ENCODE peak calls at places on chromosomes 12 and 14, in eight cellular contexts. E, Y, O, S, B, G, U and I are unnamed samples.

GRCh38 chr12:75478395-75478794 is 2.2 kb upstream of the GLIPR1 start:
- DNase-seq in B (no peak), U (no peak), Y (no peak), E (no peak), O (no peak), S (peak), G (peak), I (no peak)

GRCh38 chr12:81209001-81209400 is 131.1 kb downstream of the ACSS3 start:
- DNase-seq in Y (no peak), B (no peak), S (peak), E (no peak), G (peak), U (no peak), O (no peak), I (no peak)

GRCh38 chr14:99755068-99755405 is 38.2 kb upstream of the EML1 start:
- DNase-seq in O (no peak), Y (no peak), S (no peak), G (no peak), U (peak), B (no peak), E (no peak), I (peak)

GRCh38 chr14:77903233-77903632 is 103.3 kb downstream of the ADCK1 start:
- DNase-seq in U (no peak), G (peak), S (no peak), Y (no peak), E (no peak), B (no peak), O (no peak), I (no peak)

GRCh38 chr14:100524933-100525243 is 62.3 kb downstream of the BEGAIN start:
- DNase-seq in G (peak), U (no peak), Y (no peak), O (no peak), B (peak), S (no peak), E (peak), I (peak)

GRCh38 chr14:55705651-55706340 is 125.8 kb downstream of the KTN1 start:
- DNase-seq in U (peak), O (no peak), E (peak), G (peak), Y (peak), S (no peak), B (peak), I (peak)

GRCh38 chr12:2372735-2373134 is 319.9 kb downstream of the CACNA1C start:
- DNase-seq in E (no peak), G (peak), S (no peak), O (peak), Y (no peak), U (no peak), B (no peak), I (no peak)

GRCh38 chr12:57793920-57794319 is 11.3 kb downstream of the TSFM start:
- DNase-seq in S (peak), O (no peak), U (peak), Y (no peak), B (no peak), E (no peak), G (peak), I (no peak)

GRCh38 chr12:60035835-60036234 is 440.0 kb downstream of the SLC16A7 start:
- DNase-seq in B (no peak), O (no peak), Y (no peak), E (no peak), S (no peak), U (peak), G (peak), I (no peak)

GRCh38 chr12:109157986-109158385 is 41.6 kb downstream of the ACACB start:
- DNase-seq in G (no peak), U (no peak), B (no peak), O (no peak), E (no peak), Y (no peak), S (no peak), I (no peak)

GRCh38 chr14:21941885-21942284 is 268.3 kb upstream of the OR4E1 start:
- DNase-seq in B (no peak), G (no peak), E (no peak), O (no peak), U (no peak), S (no peak), Y (no peak), I (no peak)

GRCh38 chr14:21940887-21941855 is 267.6 kb upstream of the OR4E1 start:
- DNase-seq in B (no peak), G (no peak), U (peak), O (no peak), Y (no peak), S (peak), E (peak), I (peak)
- TF ChIP-seq CTCF in B (no peak), G (peak), U (peak), O (peak), Y (peak), S (peak), E (peak), I (peak)

GRCh38 chr12:55704824-55705780 is 2.6 kb downstream of the ITGA7 start:
- DNase-seq in U (no peak), G (no peak), S (no peak), B (no peak), O (peak), Y (no peak), E (no peak), I (no peak)

GRCh38 chr12:55706840-55707671 is 648 bp downstream of the ITGA7 start:
- DNase-seq in B (no peak), U (no peak), S (no peak), G (no peak), E (peak), Y (no peak), O (no peak), I (no peak)

GRCh38 chr12:55705802-55706402 is 1.8 kb downstream of the ITGA7 start:
- DNase-seq in B (no peak), S (no peak), O (no peak), U (no peak), Y (no peak), G (no peak), E (no peak), I (no peak)

GRCh38 chr12:55708695-55709233 is 1.1 kb upstream of the ITGA7 start:
- DNase-seq in O (peak), Y (no peak), E (no peak), U (no peak), G (no peak), S (no peak), B (no peak), I (peak)

GRCh38 chr12:55707841-55708694 is at the start of gene ITGA7:
- DNase-seq in Y (no peak), E (peak), G (peak), S (no peak), O (peak), U (peak), B (peak), I (peak)
- H3K27ac ChIP-seq in Y (peak), E (no peak), G (peak), S (peak), O (peak), U (no peak), B (no peak), I (no peak)

DNA sequence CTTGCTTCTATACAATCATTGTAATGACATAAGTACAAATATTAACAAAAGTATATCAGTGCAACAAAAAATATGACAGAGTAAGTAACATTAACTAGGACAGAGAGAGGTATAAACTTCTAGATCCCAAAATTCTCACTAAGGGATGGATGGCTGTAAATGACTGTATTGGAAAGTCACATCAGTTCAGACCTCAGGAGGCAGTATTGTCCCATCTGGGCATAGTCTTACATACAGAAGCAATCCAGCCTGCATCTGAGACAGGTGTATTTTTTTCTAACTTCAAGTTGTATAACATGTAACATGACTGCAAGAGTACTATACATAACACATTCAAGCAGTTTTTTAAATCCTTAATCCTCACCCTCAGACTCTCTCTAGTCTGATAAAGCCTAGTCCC is 99.0 kb downstream of the GARIN6 start:
- DNase-seq in O (no peak), G (no peak), E (no peak), U (peak), S (no peak), Y (no peak), B (no peak), I (no peak)
- TF ChIP-seq CTCF in O (no peak), G (no peak), E (no peak), U (peak), S (no peak), Y (no peak), B (no peak), I (no peak)

GRCh38 chr12:96101806-96102205 is 66.4 kb upstream of the LTA4H start:
- DNase-seq in O (no peak), S (no peak), B (no peak), E (no peak), U (no peak), Y (no peak), G (no peak), I (no peak)
- H3K27ac ChIP-seq in O (peak), S (no peak), B (no peak), E (no peak), U (no peak), Y (no peak), G (no peak), I (no peak)

GRCh38 chr14:45939572-45939971 is 686.6 kb upstream of the MIS18BP1 start:
- DNase-seq in O (no peak), E (no peak), G (no peak), S (no peak), Y (no peak), B (no peak), U (no peak), I (no peak)
- TF ChIP-seq CTCF in O (no peak), E (no peak), G (no peak), S (no peak), Y (no peak), B (no peak), U (no peak), I (no peak)

DNA sequence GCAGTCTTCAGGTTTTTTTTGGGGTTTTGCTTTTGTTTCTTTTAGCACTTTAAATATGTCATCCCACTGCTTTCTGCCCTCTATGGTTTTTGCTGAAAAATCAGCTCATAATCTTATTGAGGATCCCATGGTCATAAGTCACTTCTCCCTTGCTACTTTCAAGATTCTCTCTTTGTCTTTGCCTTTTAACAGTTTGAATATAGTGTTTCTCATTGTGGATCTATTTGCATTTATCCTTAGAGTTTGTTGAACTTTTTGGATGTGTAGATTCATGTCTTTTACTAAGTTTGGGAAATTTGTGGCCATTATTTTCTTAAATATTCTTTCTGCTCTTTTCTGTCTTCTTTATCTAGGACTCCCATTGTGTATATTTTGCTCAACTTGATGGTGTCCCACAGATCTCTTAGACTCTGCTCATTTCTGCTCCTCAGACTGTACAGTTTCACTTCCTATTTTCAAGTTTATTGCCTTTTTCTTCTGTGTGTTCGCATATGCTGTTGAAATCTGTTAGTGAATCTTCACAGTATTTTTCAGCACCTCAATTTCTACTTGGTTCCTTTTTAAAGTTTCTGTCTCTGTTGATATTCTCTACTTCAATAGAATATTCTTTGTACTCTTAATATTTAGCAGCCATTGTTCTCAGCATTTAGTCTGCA is 70.8 kb downstream of the WNK1 start:
- DNase-seq in Y (no peak), S (no peak), U (no peak), G (no peak), E (no peak), B (no peak), O (no peak), I (no peak)
- H3K27ac ChIP-seq in Y (no peak), S (no peak), U (no peak), G (no peak), E (no peak), B (no peak), O (no peak), I (peak)

DNA sequence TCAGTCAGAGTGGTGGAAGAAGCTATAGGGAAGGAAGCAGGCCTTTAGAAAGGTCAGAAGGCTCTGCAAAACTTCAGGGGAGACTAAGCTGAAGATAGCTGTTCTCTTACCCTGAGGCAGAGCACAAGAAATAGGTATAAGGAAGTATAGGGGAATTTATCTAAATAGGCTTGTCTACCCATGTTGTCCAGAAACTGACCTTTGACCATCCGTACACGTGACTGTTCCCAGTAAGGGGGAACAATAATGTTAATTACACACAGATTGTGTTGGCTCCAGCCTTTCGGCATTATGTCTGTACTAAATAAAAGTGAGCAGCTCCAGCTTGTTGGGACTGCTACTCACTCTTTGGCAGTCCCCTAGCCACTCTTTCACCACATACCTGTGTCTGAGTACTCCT is 59.0 kb downstream of the SLCO1B1 start:
- DNase-seq in G (no peak), B (no peak), O (no peak), Y (no peak), U (no peak), S (no peak), E (peak), I (no peak)
- TF ChIP-seq CTCF in G (no peak), B (no peak), O (no peak), Y (no peak), U (no peak), S (no peak), E (no peak), I (no peak)

GRCh38 chr12:6526766-6527525 is 7.4 kb upstream of the GAPDH start:
- DNase-seq in Y (no peak), E (no peak), O (no peak), G (no peak), U (no peak), B (no peak), S (no peak), I (no peak)

GRCh38 chr12:6528539-6529235 is 5.6 kb upstream of the GAPDH start:
- DNase-seq in E (no peak), Y (no peak), O (no peak), G (no peak), B (no peak), U (no peak), S (no peak), I (no peak)

GRCh38 chr12:6527711-6528110 is 6.6 kb upstream of the GAPDH start:
- DNase-seq in E (no peak), U (no peak), S (no peak), G (no peak), B (no peak), Y (no peak), O (no peak), I (no peak)

GRCh38 chr12:6524648-6525047 is 9.7 kb upstream of the GAPDH start:
- DNase-seq in U (no peak), E (no peak), S (no peak), G (no peak), Y (no peak), B (no peak), O (no peak), I (no peak)

GRCh38 chr12:6526201-6526600 is 8.1 kb upstream of the GAPDH start:
- DNase-seq in B (no peak), Y (no peak), S (no peak), G (no peak), U (no peak), E (no peak), O (no peak), I (no peak)
- H3K27ac ChIP-seq in B (no peak), Y (peak), S (no peak), G (no peak), U (no peak), E (no peak), O (no peak), I (no peak)

GRCh38 chr12:22491034-22491433 is 53.3 kb downstream of the C2CD5 start:
- DNase-seq in G (no peak), S (no peak), U (no peak), O (no peak), Y (no peak), E (no peak), B (no peak), I (no peak)
- TF ChIP-seq CTCF in G (no peak), S (no peak), U (no peak), O (no peak), Y (no peak), E (no peak), B (no peak), I (no peak)